ENCODE peak calls at places on chromosomes 3 and 15, in ten cellular contexts. Z is ovary, D is stomach, U is uterus, F is IMR-90, X is heart left ventricle, T is spleen, L is A549, W is prostate gland, I is right lobe of liver. N is an unnamed sample.

GRCh38 chr15:36251450-36251849 is 328.0 kb upstream of the CDIN1 start:
- DNase-seq in Z (no peak), D (no peak), U (no peak), F (no peak), X (no peak), T (no peak), L (no peak), W (no peak), I (no peak), N (no peak)

GRCh38 chr3:112894258-112894657 is 47.6 kb upstream of the CD200R1L start:
- DNase-seq in Z (no peak), D (no peak), U (no peak), F (peak; percentile 63), X (no peak), T (no peak), L (no peak), W (no peak), I (no peak), N (peak; percentile 0)

GRCh38 chr3:125001557-125002413 is 54.0 kb downstream of the HEG1 start:
- DNase-seq in Z (no peak), D (no peak), U (no peak), F (no peak), X (no peak), T (no peak), L (no peak), W (no peak), I (peak; percentile 65), N (no peak)

GRCh38 chr3:52892625-52893311 is 4.6 kb downstream of the STIMATE start:
- DNase-seq in Z (no peak), D (no peak), U (no peak), F (no peak), X (no peak), T (no peak), L (no peak), W (no peak), I (no peak), N (no peak)

GRCh38 chr3:2837233-2837632 is 272.9 kb downstream of the IL5RA start:
- DNase-seq in Z (no peak), D (no peak), U (no peak), F (no peak), X (no peak), T (no peak), L (no peak), W (no peak), I (no peak), N (no peak)

GRCh38 chr3:47573190-47574172 is 5.2 kb downstream of the CSPG5 start:
- DNase-seq in Z (no peak), D (no peak), U (no peak), F (no peak), X (no peak), T (no peak), L (no peak), W (no peak), I (no peak), N (no peak)

GRCh38 chr15:73341886-73342600 is 26.7 kb downstream of the HCN4 start:
- DNase-seq in Z (no peak), D (no peak), U (no peak), F (no peak), X (peak; percentile 60), T (no peak), L (no peak), W (no peak), I (no peak), N (no peak)

GRCh38 chr15:39788108-39788507 is 5.5 kb upstream of the FSIP1 start:
- DNase-seq in Z (no peak), D (no peak), U (no peak), F (peak; percentile 52), X (no peak), T (no peak), L (no peak), W (no peak), I (no peak), N (no peak)

GRCh38 chr3:52498134-52499054 is 3.3 kb downstream of the STAB1 start:
- DNase-seq in Z (no peak), D (no peak), U (peak; percentile 65), F (peak; percentile 53), X (peak; percentile 46), T (peak; percentile 86), L (no peak), W (no peak), I (no peak), N (no peak)

GRCh38 chr15:81809543-81809942 is 236.3 kb downstream of the MEX3B start:
- DNase-seq in Z (no peak), D (no peak), U (no peak), F (peak; percentile 8), X (no peak), T (no peak), L (peak; percentile 32), W (no peak), I (no peak), N (peak; percentile 23)

GRCh38 chr3:58078610-58079009 is 70.4 kb downstream of the FLNB start:
- DNase-seq in Z (no peak), D (no peak), U (no peak), F (no peak), X (no peak), T (no peak), L (no peak), W (no peak), I (no peak), N (no peak)
- H3K4me3 ChIP-seq in Z (no peak overlapping the region), D (no peak overlapping the region), U (no peak overlapping the region), F (no peak overlapping the region), X (no peak overlapping the region), T (no peak overlapping the region), L (no peak overlapping the region), W (no peak overlapping the region), I (no peak overlapping the region), N (no peak overlapping the region)

GRCh38 chr15:31905054-31905453 is 125.3 kb upstream of the CHRNA7 start:
- DNase-seq in Z (no peak), D (no peak), U (no peak), F (no peak), X (no peak), T (no peak), L (no peak), W (no peak), I (no peak), N (no peak)
- TF ChIP-seq POLR2A in Z (no peak), D (no peak), U (no peak), F (no peak), X (no peak), T (no peak), L (no peak), W (no peak), I (no peak), N (no peak)

GRCh38 chr3:120181632-120182031 is 87.4 kb upstream of the GSK3B start:
- DNase-seq in Z (no peak), D (no peak), U (no peak), F (no peak), X (no peak), T (no peak), L (no peak), W (no peak), I (no peak), N (no peak)

GRCh38 chr3:120177151-120177550 is 82.9 kb upstream of the GSK3B start:
- DNase-seq in Z (no peak), D (no peak), U (no peak), F (peak; percentile 81), X (peak; percentile 36), T (no peak), L (peak; percentile 65), W (peak; percentile 56), I (no peak), N (no peak)

GRCh38 chr3:120174811-120175210 is 80.6 kb upstream of the GSK3B start:
- DNase-seq in Z (no peak), D (no peak), U (no peak), F (no peak), X (no peak), T (no peak), L (no peak), W (no peak), I (no peak), N (no peak)

GRCh38 chr3:120180731-120181412 is 86.6 kb upstream of the GSK3B start:
- DNase-seq in Z (no peak), D (no peak), U (no peak), F (no peak), X (no peak), T (no peak), L (no peak), W (no peak), I (no peak), N (no peak)

GRCh38 chr3:120177907-120178306 is 83.7 kb upstream of the GSK3B start:
- DNase-seq in Z (no peak), D (no peak), U (no peak), F (no peak), X (no peak), T (no peak), L (no peak), W (no peak), I (no peak), N (no peak)
- H3K4me3 ChIP-seq in Z (no peak overlapping the region), D (no peak overlapping the region), U (no peak overlapping the region), F (no peak overlapping the region), X (no peak overlapping the region), T (no peak overlapping the region), L (no peak overlapping the region), W (no peak overlapping the region), I (no peak overlapping the region), N (no peak overlapping the region)

GRCh38 chr3:169868369-169868768 is 1.4 kb downstream of the LRRC31 start:
- DNase-seq in Z (no peak), D (no peak), U (no peak), F (no peak), X (no peak), T (no peak), L (no peak), W (no peak), I (no peak), N (no peak)

GRCh38 chr3:169865176-169865800 is 4.4 kb downstream of the LRRC31 start:
- DNase-seq in Z (no peak), D (no peak), U (no peak), F (no peak), X (no peak), T (no peak), L (no peak), W (no peak), I (no peak), N (no peak)

GRCh38 chr3:169864270-169864669 is 5.5 kb downstream of the LRRC31 start:
- DNase-seq in Z (no peak), D (no peak), U (no peak), F (no peak), X (no peak), T (no peak), L (no peak), W (no peak), I (no peak), N (no peak)

GRCh38 chr3:169869484-169870304 is at the start of gene LRRC31:
- DNase-seq in Z (no peak), D (no peak), U (no peak), F (no peak), X (no peak), T (no peak), L (no peak), W (no peak), I (no peak), N (no peak)

DNA sequence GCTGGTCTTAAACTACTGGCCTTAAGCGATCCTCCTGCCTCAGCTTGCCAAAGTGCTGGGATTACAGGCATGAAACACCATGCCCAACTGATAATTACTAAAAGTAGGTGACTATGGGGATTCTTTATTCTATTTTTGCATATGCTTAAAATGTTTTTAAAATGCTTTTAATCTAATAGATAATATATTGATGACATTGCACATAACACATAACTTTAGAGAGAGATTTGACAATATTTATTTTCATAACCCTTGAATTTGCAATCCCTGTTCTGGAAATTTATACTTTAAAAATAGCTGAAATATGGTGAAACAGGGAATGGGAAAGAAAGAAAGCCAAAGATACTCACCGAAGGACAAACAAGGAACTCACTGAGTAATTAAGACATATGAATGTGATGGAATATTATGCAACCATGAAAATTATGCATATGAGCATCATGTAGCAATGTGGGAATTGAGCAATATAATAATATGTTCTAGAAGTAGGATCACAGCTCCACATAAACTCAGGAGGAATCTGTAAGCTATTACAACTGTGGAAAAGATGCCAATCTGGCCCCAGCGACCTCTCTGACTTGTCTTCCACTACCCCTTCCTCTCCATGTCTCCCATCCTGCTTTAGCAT is 2.0 kb downstream of the LRRC31 start:
- DNase-seq in Z (no peak), D (no peak), U (no peak), F (no peak), X (no peak), T (no peak), L (no peak), W (no peak), I (no peak), N (no peak)
- TF ChIP-seq POLR2A in Z (no peak), D (no peak), U (no peak), F (no peak), X (no peak), T (no peak), L (no peak), W (no peak), I (no peak), N (no peak)

N was measured in HCT116.